ENCODE peak calls at places on chromosome 10, in five cellular contexts. H is keratinocyte, S is activated B cell treated with CpG ODN at 0.5 μM for 24 hours, U is neural progenitor cell, P is tibial artery. M is an unnamed sample.

GRCh38 chr10:117188399-117188798 is 8.9 kb upstream of the KCNK18 start:
- DNase-seq in H (no peak), S (no peak), U (no peak), P (no peak), M (no peak)

GRCh38 chr10:14254368-14254767 is 76.4 kb downstream of the FRMD4A start:
- DNase-seq in H (no peak), S (no peak), U (no peak), P (no peak), M (no peak)

GRCh38 chr10:79179404-79180309 is 110.9 kb downstream of the ZMIZ1 start:
- DNase-seq in H (no peak), S (no peak), U (peak), P (no peak), M (no peak)

GRCh38 chr10:79159785-79160184 is 91.0 kb downstream of the ZMIZ1 start:
- DNase-seq in H (no peak), S (no peak), U (no peak), P (peak), M (no peak)

GRCh38 chr10:80988755-80989154 is 451.1 kb downstream of the SH2D4B start:
- DNase-seq in H (no peak), S (no peak), U (no peak), P (no peak), M (no peak)

GRCh38 chr10:86160890-86161585 is 205.6 kb downstream of the GRID1 start:
- DNase-seq in H (no peak), S (no peak), U (no peak), P (peak), M (no peak)

GRCh38 chr10:16887565-16887964 is 70.3 kb upstream of the RSU1 start:
- DNase-seq in H (no peak), S (no peak), U (no peak), P (no peak), M (no peak)

GRCh38 chr10:16732376-16732775 is 84.8 kb downstream of the RSU1 start:
- DNase-seq in H (no peak), S (no peak), U (no peak), P (no peak), M (no peak)

GRCh38 chr10:122323941-122324675 is 50.4 kb upstream of the PLEKHA1 start:
- DNase-seq in H (no peak), S (no peak), U (no peak), P (no peak), M (no peak)

GRCh38 chr10:6951771-6952170 is 371.7 kb upstream of the PRKCQ start:
- DNase-seq in H (no peak), S (no peak), U (no peak), P (no peak), M (no peak)

DNA sequence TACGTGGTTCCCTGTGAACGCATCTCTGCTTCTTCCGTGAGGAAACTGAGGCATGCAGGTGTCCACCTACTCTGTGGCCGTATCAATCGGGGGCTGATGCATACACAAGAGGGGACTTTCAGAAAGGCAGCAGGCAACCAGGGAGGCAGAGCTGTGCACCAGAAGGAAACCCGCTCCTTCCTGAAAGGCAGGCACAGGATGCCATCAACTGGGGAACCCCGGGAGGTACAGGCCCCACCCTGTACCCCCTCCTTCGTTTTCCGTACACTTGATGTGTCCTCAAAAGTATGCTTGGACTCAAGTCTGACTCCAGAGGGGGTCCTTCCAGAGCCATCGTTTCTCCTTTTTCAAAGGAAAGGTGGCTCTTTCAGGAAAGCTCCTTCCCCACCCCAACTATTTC is 59.5 kb downstream of the ASB13 start:
- DNase-seq in H (no peak), S (no peak), U (no peak), P (no peak), M (no peak)
- TF ChIP-seq CTCF in H (no peak), S (no peak), U (no peak), P (no peak), M (no peak)

DNA sequence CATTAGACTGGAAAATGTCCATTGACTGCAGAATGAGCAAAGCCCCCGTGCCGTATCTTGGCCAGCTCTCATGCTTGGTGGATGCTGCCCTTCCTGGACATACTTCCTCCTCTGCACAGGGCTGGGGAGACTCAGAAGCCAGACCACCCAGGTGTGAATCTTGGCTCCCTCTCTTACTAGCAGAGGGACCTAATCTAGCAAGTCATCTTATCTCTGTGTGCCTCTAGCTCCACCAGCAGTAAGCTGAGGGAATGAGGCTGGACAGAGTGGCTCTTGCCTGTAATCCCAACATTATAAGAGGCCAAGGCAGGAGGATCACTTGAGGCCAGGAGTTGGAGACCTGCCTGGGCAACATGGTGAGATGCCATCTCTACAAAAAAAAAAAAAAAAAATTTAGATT is 173.8 kb upstream of the GHITM start:
- DNase-seq in H (no peak), S (no peak), U (peak), P (no peak), M (no peak)
- TF ChIP-seq CTCF in H (no peak), S (no peak), U (peak), P (no peak), M (no peak)

GRCh38 chr10:46254007-46254383 is 32.8 kb upstream of the ANTXRL start:
- DNase-seq in H (no peak), S (no peak), U (no peak), P (no peak), M (no peak)

GRCh38 chr10:46253076-46254006 is 33.5 kb upstream of the ANTXRL start:
- DNase-seq in H (no peak), S (no peak), U (no peak), P (no peak), M (no peak)

GRCh38 chr10:46250898-46251856 is 35.6 kb upstream of the ANTXRL start:
- DNase-seq in H (no peak), S (peak), U (no peak), P (no peak), M (peak)

GRCh38 chr10:46250481-46250880 is 36.3 kb upstream of the ANTXRL start:
- DNase-seq in H (no peak), S (no peak), U (no peak), P (no peak), M (peak)

DNA sequence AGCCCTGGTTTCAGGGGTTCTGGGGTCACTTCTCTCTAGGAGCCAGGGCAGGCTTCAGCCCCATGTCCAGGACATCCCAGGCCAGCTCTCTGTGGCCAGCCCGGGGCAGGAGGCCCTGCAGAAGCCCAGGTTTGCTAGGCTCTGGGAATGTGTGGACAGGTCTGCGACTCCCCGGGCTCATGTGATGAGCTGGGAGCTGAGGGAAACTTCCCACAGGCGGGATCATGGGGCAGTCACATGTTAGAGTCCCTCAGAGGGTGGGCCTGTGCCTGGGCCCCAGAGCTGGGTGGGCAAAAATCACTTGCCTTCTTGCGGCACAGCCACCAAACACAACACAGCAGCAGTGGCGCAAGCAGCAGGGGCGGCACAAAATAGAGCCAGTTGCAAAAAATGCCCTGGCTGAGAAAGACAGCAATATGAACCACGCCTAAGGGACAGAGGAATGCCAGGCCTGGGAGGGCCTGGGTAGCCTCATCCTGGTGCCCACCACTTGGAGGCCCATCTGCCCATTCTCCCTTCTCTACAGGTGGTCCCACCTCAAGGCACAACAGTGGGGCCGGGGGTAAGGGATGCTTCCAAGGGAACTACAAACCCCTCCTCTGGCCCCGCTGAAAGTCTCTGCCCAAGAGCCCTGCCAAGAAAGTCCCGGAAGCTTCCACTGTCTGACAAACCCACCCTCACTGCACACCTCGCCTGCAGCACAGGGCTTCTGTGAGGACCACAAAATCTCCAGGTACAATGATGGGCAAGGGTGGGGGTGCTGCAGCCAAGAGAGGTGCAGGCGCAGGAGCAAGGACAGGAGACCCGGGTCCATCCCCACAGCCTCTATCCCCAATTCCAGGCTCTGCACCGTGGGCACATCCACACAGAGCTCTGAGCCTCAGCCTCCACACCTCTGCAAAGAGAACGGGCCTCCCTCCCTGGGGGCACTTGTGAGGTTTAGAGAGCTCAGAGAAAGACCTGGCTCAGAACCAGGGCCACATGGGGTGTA is 34.6 kb upstream of the ANTXRL start:
- DNase-seq in H (no peak), S (no peak), U (no peak), P (no peak), M (no peak)
- TF ChIP-seq CTCF in H (no peak), S (no peak), U (no peak), P (no peak), M (no peak)

GRCh38 chr10:49219248-49219647 is 31.1 kb upstream of the TMEM273 start:
- DNase-seq in H (no peak), S (no peak), U (no peak), P (no peak), M (no peak)

GRCh38 chr10:49217645-49218044 is 29.5 kb upstream of the TMEM273 start:
- DNase-seq in H (no peak), S (no peak), U (no peak), P (no peak), M (no peak)

GRCh38 chr10:49220031-49220430 is 31.8 kb upstream of the TMEM273 start:
- DNase-seq in H (no peak), S (no peak), U (no peak), P (no peak), M (no peak)

GRCh38 chr10:49220679-49221078 is 32.5 kb upstream of the TMEM273 start:
- DNase-seq in H (no peak), S (no peak), U (no peak), P (no peak), M (no peak)

GRCh38 chr10:49218480-49218879 is 30.3 kb upstream of the TMEM273 start:
- DNase-seq in H (no peak), S (no peak), U (no peak), P (no peak), M (no peak)
- TF ChIP-seq CTCF in H (no peak), S (no peak), U (no peak), P (no peak), M (no peak)

GRCh38 chr10:23656735-23657134 is 217.9 kb downstream of the OTUD1 start:
- DNase-seq in H (no peak), S (no peak), U (peak), P (no peak), M (no peak)
- TF ChIP-seq CTCF in H (peak), S (no peak), U (peak), P (peak), M (peak)

DNA sequence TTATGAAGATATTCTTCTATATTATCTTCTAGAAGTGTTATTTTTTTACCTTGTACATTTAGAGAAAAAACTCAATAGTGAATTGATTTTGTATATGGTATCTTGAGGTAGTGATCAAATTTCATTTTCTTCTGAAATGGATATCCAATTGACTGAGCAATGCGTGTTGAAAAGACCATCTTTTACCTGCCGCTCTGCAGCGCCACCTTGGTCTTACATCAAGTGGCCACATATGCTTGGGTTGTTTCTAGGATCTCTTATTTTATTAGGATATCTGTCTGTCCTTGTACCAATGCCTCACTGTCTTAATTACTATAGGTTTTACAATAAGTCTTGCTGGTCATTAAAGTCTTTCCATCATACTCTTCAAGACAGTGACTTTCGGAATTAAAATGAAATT is 53.0 kb downstream of the CUL2 start:
- DNase-seq in H (no peak), S (no peak), U (no peak), P (no peak), M (no peak)
- TF ChIP-seq CTCF in H (no peak), S (no peak), U (no peak), P (no peak), M (no peak)